ENCODE peak calls at places on chromosomes 3 and 15, in seven cellular contexts. One of them, this sample, is unnamed.

GRCh38 chr3:34012102-34012461 is 213.7 kb downstream of the PDCD6IP start:
- DNase-seq in fibroblast of lung: peak
- DNase-seq in K562: peak
- DNase-seq in SK-N-MC: no peak
- DNase-seq in GM23338: no peak
- DNase-seq in neural progenitor cell: peak
- DNase-seq in GM23248: peak
- DNase-seq in this sample: peak

GRCh38 chr3:193782280-193782654 is 189.3 kb downstream of the OPA1 start:
- DNase-seq in fibroblast of lung: peak
- DNase-seq in K562: peak
- DNase-seq in SK-N-MC: no peak
- DNase-seq in GM23338: no peak
- DNase-seq in neural progenitor cell: peak
- DNase-seq in GM23248: no peak
- DNase-seq in this sample: no peak

GRCh38 chr3:43726511-43726910 is 35.8 kb downstream of the ABHD5 start:
- DNase-seq in fibroblast of lung: peak
- DNase-seq in K562: no peak
- DNase-seq in SK-N-MC: no peak
- DNase-seq in GM23338: no peak
- DNase-seq in neural progenitor cell: no peak
- DNase-seq in GM23248: peak
- DNase-seq in this sample: no peak

GRCh38 chr15:74954515-74954914 is 2.1 kb downstream of the RPP25 start:
- DNase-seq in fibroblast of lung: peak
- DNase-seq in K562: peak
- DNase-seq in SK-N-MC: no peak
- DNase-seq in GM23338: no peak
- DNase-seq in neural progenitor cell: peak
- DNase-seq in GM23248: peak
- DNase-seq in this sample: peak

GRCh38 chr15:49330166-49330565 is 92.9 kb upstream of the FGF7 start:
- DNase-seq in fibroblast of lung: no peak
- DNase-seq in K562: no peak
- DNase-seq in SK-N-MC: no peak
- DNase-seq in GM23338: no peak
- DNase-seq in neural progenitor cell: no peak
- DNase-seq in GM23248: peak
- DNase-seq in this sample: no peak

GRCh38 chr15:93997071-93997658 is 234.2 kb upstream of the MCTP2 start:
- DNase-seq in fibroblast of lung: no peak
- DNase-seq in K562: no peak
- DNase-seq in SK-N-MC: no peak
- DNase-seq in GM23338: peak
- DNase-seq in neural progenitor cell: peak
- DNase-seq in GM23248: peak
- DNase-seq in this sample: peak

GRCh38 chr3:101803152-101803782 is 24.3 kb downstream of the NXPE3 start:
- DNase-seq in fibroblast of lung: peak
- DNase-seq in K562: peak
- DNase-seq in SK-N-MC: peak
- DNase-seq in GM23338: peak
- DNase-seq in neural progenitor cell: peak
- DNase-seq in GM23248: peak
- DNase-seq in this sample: peak

GRCh38 chr3:187783098-187783497 is 37.8 kb upstream of the BCL6 start:
- DNase-seq in fibroblast of lung: peak
- DNase-seq in K562: no peak
- DNase-seq in SK-N-MC: no peak
- DNase-seq in GM23338: no peak
- DNase-seq in neural progenitor cell: no peak
- DNase-seq in GM23248: peak
- DNase-seq in this sample: peak

GRCh38 chr3:8741581-8742355 is 8.2 kb downstream of the CAV3 start:
- DNase-seq in fibroblast of lung: peak
- DNase-seq in K562: peak
- DNase-seq in SK-N-MC: no peak
- DNase-seq in GM23338: peak
- DNase-seq in neural progenitor cell: peak
- DNase-seq in GM23248: peak
- DNase-seq in this sample: peak

GRCh38 chr15:96947830-96948229 is 617.3 kb downstream of the NR2F2 start:
- DNase-seq in fibroblast of lung: peak
- DNase-seq in K562: no peak
- DNase-seq in SK-N-MC: no peak
- DNase-seq in GM23338: peak
- DNase-seq in neural progenitor cell: peak
- DNase-seq in GM23248: no peak
- DNase-seq in this sample: peak

DNA sequence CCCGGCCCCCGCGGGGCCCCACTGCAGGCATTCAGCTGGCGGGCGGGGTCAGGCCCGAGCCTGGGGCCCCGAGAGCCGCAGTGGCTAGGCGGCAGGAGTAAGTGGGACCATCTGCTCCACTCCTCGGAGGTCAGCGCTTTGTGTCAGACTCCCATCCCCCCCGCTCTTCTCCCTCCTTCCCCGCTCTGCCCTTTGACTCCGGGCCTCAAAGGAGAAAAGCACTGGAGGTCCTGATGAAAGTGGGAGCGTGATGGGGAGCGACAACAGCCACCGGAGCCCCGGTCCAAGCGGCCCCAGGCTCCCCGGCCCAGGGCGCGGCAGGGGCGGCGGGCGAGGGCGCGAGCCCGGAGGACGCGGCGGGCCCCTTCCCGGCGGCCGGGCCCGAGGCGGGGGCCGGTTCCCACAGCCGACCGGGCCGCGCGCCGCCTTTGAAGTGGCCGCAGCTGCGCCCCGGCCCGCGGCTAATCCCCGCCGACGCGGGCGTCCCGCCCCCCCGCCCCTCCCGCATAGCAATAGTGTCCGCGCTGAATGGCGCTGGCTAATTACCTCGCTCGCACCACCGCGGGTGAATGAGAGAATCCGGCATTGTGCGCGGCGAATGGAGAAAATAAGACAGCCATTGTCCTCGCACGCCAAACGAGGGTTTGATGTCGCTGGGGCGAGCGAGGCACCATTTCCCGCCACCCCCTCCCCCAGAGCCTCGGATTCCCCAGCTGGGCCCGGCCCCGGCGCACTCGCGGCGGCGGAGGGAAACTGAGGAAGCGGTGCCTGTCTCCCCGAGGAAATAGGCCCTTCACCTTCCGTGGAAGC is 22.4 kb downstream of the IGDCC3 start:
- DNase-seq in fibroblast of lung: no peak
- DNase-seq in K562: no peak
- DNase-seq in SK-N-MC: no peak
- DNase-seq in GM23338: peak
- DNase-seq in neural progenitor cell: peak
- DNase-seq in GM23248: peak
- DNase-seq in this sample: no peak
- TF ChIP-seq EZH2 in fibroblast of lung: peak
- TF ChIP-seq EZH2 in K562: no peak
- TF ChIP-seq EZH2 in SK-N-MC: no peak
- TF ChIP-seq EZH2 in GM23338: no peak
- TF ChIP-seq EZH2 in neural progenitor cell: no peak
- TF ChIP-seq EZH2 in GM23248: no peak
- TF ChIP-seq EZH2 in this sample: no peak

GRCh38 chr3:198079771-198080520 is 119.9 kb downstream of the LMLN start:
- DNase-seq in fibroblast of lung: peak
- DNase-seq in K562: peak
- DNase-seq in SK-N-MC: no peak
- DNase-seq in GM23338: peak
- DNase-seq in neural progenitor cell: peak
- DNase-seq in GM23248: peak
- DNase-seq in this sample: peak
- TF ChIP-seq EZH2 in fibroblast of lung: no peak
- TF ChIP-seq EZH2 in K562: no peak
- TF ChIP-seq EZH2 in SK-N-MC: no peak
- TF ChIP-seq EZH2 in GM23338: no peak
- TF ChIP-seq EZH2 in neural progenitor cell: peak
- TF ChIP-seq EZH2 in GM23248: peak
- TF ChIP-seq EZH2 in this sample: no peak

GRCh38 chr15:76336254-76337046 is at the start of gene ISL2:
- DNase-seq in fibroblast of lung: peak
- DNase-seq in K562: peak
- DNase-seq in SK-N-MC: peak
- DNase-seq in GM23338: peak
- DNase-seq in neural progenitor cell: peak
- DNase-seq in GM23248: peak
- DNase-seq in this sample: peak

GRCh38 chr15:76337739-76338554 is 1.4 kb downstream of the ISL2 start:
- DNase-seq in fibroblast of lung: no peak
- DNase-seq in K562: peak
- DNase-seq in SK-N-MC: no peak
- DNase-seq in GM23338: peak
- DNase-seq in neural progenitor cell: peak
- DNase-seq in GM23248: no peak
- DNase-seq in this sample: no peak

GRCh38 chr15:76338555-76339301 is 2.2 kb downstream of the ISL2 start:
- DNase-seq in fibroblast of lung: no peak
- DNase-seq in K562: no peak
- DNase-seq in SK-N-MC: no peak
- DNase-seq in GM23338: no peak
- DNase-seq in neural progenitor cell: peak
- DNase-seq in GM23248: no peak
- DNase-seq in this sample: no peak

GRCh38 chr15:76335851-76336253 is 721 bp upstream of the ISL2 start:
- DNase-seq in fibroblast of lung: no peak
- DNase-seq in K562: peak
- DNase-seq in SK-N-MC: no peak
- DNase-seq in GM23338: peak
- DNase-seq in neural progenitor cell: peak
- DNase-seq in GM23248: no peak
- DNase-seq in this sample: no peak

GRCh38 chr15:76337047-76337738 is 620 bp downstream of the ISL2 start:
- DNase-seq in fibroblast of lung: no peak
- DNase-seq in K562: peak
- DNase-seq in SK-N-MC: no peak
- DNase-seq in GM23338: peak
- DNase-seq in neural progenitor cell: peak
- DNase-seq in GM23248: peak
- DNase-seq in this sample: peak
- TF ChIP-seq EZH2 in fibroblast of lung: peak
- TF ChIP-seq EZH2 in K562: no peak
- TF ChIP-seq EZH2 in SK-N-MC: no peak
- TF ChIP-seq EZH2 in GM23338: peak
- TF ChIP-seq EZH2 in neural progenitor cell: peak
- TF ChIP-seq EZH2 in GM23248: no peak
- TF ChIP-seq EZH2 in this sample: peak

GRCh38 chr3:185153170-185153733 is 392 bp upstream of the C3orf70 start:
- DNase-seq in fibroblast of lung: no peak
- DNase-seq in K562: no peak
- DNase-seq in SK-N-MC: no peak
- DNase-seq in GM23338: peak
- DNase-seq in neural progenitor cell: peak
- DNase-seq in GM23248: no peak
- DNase-seq in this sample: peak
- TF ChIP-seq EZH2 in fibroblast of lung: no peak
- TF ChIP-seq EZH2 in K562: no peak
- TF ChIP-seq EZH2 in SK-N-MC: no peak
- TF ChIP-seq EZH2 in GM23338: peak
- TF ChIP-seq EZH2 in neural progenitor cell: no peak
- TF ChIP-seq EZH2 in GM23248: no peak
- TF ChIP-seq EZH2 in this sample: no peak

GRCh38 chr3:189188466-189188865 is 16.7 kb downstream of the TPRG1 start:
- DNase-seq in fibroblast of lung: peak
- DNase-seq in K562: no peak
- DNase-seq in SK-N-MC: no peak
- DNase-seq in GM23338: no peak
- DNase-seq in neural progenitor cell: no peak
- DNase-seq in GM23248: no peak
- DNase-seq in this sample: no peak
- TF ChIP-seq EZH2 in fibroblast of lung: no peak
- TF ChIP-seq EZH2 in K562: no peak
- TF ChIP-seq EZH2 in SK-N-MC: no peak
- TF ChIP-seq EZH2 in GM23338: no peak
- TF ChIP-seq EZH2 in neural progenitor cell: no peak
- TF ChIP-seq EZH2 in GM23248: no peak
- TF ChIP-seq EZH2 in this sample: no peak

DNA sequence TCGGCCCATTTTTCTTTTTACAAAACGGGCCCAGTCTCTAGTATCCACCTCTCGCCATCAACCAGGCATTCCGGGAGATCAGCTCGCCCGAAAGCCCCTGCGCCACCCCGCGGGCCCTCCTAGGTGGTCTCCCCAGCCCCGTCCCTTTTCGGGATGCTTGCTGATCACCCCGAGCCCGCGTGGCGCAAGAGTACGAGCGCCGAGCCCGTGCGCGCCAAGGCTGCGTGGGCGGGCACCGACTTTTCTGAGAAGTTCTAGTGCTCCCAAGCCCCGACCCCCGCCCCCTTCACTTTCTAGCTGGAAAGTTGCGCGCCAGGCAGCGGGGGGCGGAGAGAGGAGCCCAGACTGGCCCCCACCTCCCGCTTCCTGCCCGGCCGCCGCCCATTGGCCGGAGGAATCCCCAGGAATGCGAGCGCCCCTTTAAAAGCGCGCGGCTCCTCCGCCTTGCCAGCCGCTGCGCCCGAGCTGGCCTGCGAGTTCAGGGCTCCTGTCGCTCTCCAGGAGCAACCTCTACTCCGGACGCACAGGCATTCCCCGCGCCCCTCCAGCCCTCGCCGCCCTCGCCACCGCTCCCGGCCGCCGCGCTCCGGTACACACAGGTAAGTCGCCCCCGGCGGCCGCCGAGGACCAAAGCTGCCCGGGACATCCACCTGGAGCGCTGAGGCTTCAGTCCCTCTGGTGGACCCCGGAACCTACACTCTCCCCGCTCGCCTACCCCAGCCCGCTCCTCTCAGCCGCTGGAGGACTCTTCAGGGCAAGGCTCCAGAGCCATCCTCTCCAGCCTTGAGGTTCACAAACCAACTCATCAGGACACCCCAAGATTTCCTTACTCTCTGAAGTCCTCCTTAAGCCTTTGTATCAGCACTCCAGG is at the start of gene THBS1:
- DNase-seq in fibroblast of lung: peak
- DNase-seq in K562: no peak
- DNase-seq in SK-N-MC: no peak
- DNase-seq in GM23338: peak
- DNase-seq in neural progenitor cell: peak
- DNase-seq in GM23248: peak
- DNase-seq in this sample: peak
- TF ChIP-seq EZH2 in fibroblast of lung: no peak
- TF ChIP-seq EZH2 in K562: no peak
- TF ChIP-seq EZH2 in SK-N-MC: no peak
- TF ChIP-seq EZH2 in GM23338: no peak
- TF ChIP-seq EZH2 in neural progenitor cell: no peak
- TF ChIP-seq EZH2 in GM23248: no peak
- TF ChIP-seq EZH2 in this sample: peak